ENCODE peak calls at places on chromosomes 12 and 14, in four cellular contexts. L is fibroblast of lung, Y is ovary, P is PC-9. J is an unnamed sample.

GRCh38 chr12:5230151-5230550 is 186.5 kb downstream of the KCNA5 start:
- DNase-seq in L (peak), Y (no peak), P (no peak), J (no peak)

GRCh38 chr12:65209655-65210043 is 40.3 kb downstream of the LEMD3 start:
- DNase-seq in L (no peak), Y (no peak), P (no peak), J (no peak)

GRCh38 chr14:61147369-61147897 is 133.7 kb downstream of the TMEM30B start:
- DNase-seq in L (peak), Y (no peak), P (no peak), J (no peak)

GRCh38 chr12:64083285-64084210 is 138.5 kb downstream of the KICS2 start:
- DNase-seq in L (peak), Y (peak), P (no peak), J (no peak)

GRCh38 chr12:128015276-128015675 is 251.7 kb upstream of the TMEM132C start:
- DNase-seq in L (no peak), Y (no peak), P (no peak), J (no peak)

GRCh38 chr14:66404051-66404450 is 82.1 kb upstream of the CCDC196 start:
- DNase-seq in L (no peak), Y (no peak), P (no peak), J (no peak)

GRCh38 chr14:38339704-38340103 is 83.8 kb upstream of the CLEC14A start:
- DNase-seq in L (peak), Y (no peak), P (no peak), J (no peak)

GRCh38 chr12:49334681-49335080 is 2.3 kb downstream of the C1QL4 start:
- DNase-seq in L (no peak), Y (no peak), P (no peak), J (no peak)

GRCh38 chr12:7026854-7027253 is 8.6 kb upstream of the LPCAT3 start:
- DNase-seq in L (no peak), Y (no peak), P (no peak), J (no peak)

GRCh38 chr12:120651821-120652220 is 11.4 kb downstream of the CABP1 start:
- DNase-seq in L (peak), Y (no peak), P (no peak), J (no peak)

GRCh38 chr14:95264271-95264973 is 55.3 kb downstream of the CLMN start:
- DNase-seq in L (no peak), Y (no peak), P (no peak), J (no peak)

GRCh38 chr12:981176-981828 is 9.7 kb upstream of the ERC1 start:
- DNase-seq in L (no peak), Y (no peak), P (peak), J (peak)

GRCh38 chr12:15633201-15633600 is 156.0 kb downstream of the EPS8 start:
- DNase-seq in L (peak), Y (no peak), P (no peak), J (no peak)

GRCh38 chr12:128871516-128871892 is 18.2 kb downstream of the GLT1D1 start:
- DNase-seq in L (no peak), Y (no peak), P (no peak), J (no peak)

GRCh38 chr12:51632598-51632997 is 41.6 kb downstream of the SCN8A start:
- DNase-seq in L (no peak), Y (no peak), P (no peak), J (no peak)

GRCh38 chr12:81205394-81205793 is 127.5 kb downstream of the ACSS3 start:
- DNase-seq in L (no peak), Y (no peak), P (no peak), J (no peak)

GRCh38 chr12:65430571-65431306 is 152.3 kb downstream of the MSRB3 start:
- DNase-seq in L (peak), Y (no peak), P (peak), J (peak)

GRCh38 chr14:64038857-64039542 is 186.2 kb downstream of the SYNE2 start:
- DNase-seq in L (peak), Y (no peak), P (no peak), J (no peak)

GRCh38 chr14:49961270-49962222 is 68.7 kb downstream of the ARF6 start:
- DNase-seq in L (no peak), Y (no peak), P (peak), J (peak)

GRCh38 chr12:57840701-57841100 is 5.8 kb downstream of the CTDSP2 start:
- DNase-seq in L (no peak), Y (no peak), P (no peak), J (no peak)

GRCh38 chr12:91396296-91396695 is 213.7 kb upstream of the DCN start:
- DNase-seq in L (no peak), Y (no peak), P (no peak), J (no peak)

GRCh38 chr12:91801048-91801447 is 344.6 kb downstream of the BTG1 start:
- DNase-seq in L (no peak), Y (no peak), P (no peak), J (no peak)

GRCh38 chr14:105485720-105486332 is 860 bp upstream of the CRIP1 start:
- DNase-seq in L (no peak), Y (no peak), P (peak), J (no peak)
- TF ChIP-seq CTCF in L (no peak), Y (no peak), P (no peak), J (no peak)

DNA sequence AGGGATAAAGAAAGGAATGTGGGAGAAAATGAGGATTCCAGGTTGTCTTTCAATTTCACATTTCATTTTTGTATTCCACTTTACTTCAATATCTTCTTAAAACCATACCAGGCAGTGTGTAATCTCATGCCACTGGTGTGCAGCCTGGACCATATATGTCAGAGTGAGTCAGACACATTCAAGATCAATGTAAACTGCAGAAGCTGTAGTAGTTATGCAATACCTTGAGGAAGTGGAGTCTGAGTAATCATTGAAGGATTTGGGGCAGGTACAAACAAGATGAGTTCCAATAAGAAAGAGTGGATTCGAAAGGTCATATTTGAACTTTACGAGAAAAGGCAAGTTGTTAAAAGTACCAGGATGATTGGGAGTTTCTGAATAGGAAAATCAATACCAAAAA is 14.1 kb downstream of the PLCZ1 start:
- DNase-seq in L (peak), Y (no peak), P (peak), J (peak)
- H3K27ac ChIP-seq in L (no peak), Y (no peak), P (no peak), J (no peak)

GRCh38 chr14:45678163-45678562 is 425.2 kb upstream of the MIS18BP1 start:
- DNase-seq in L (no peak), Y (no peak), P (no peak), J (no peak)
- TF ChIP-seq CTCF in L (no peak), Y (no peak), P (no peak), J (no peak)

GRCh38 chr12:54588110-54588831 is at the start of gene PPP1R1A:
- DNase-seq in L (no peak), Y (peak), P (no peak), J (no peak)

GRCh38 chr12:54588892-54589291 is 433 bp upstream of the PPP1R1A start:
- DNase-seq in L (no peak), Y (no peak), P (no peak), J (no peak)

GRCh38 chr12:54585243-54585642 is 3.2 kb downstream of the PPP1R1A start:
- DNase-seq in L (no peak), Y (no peak), P (no peak), J (no peak)

GRCh38 chr12:54586620-54587019 is 1.8 kb downstream of the PPP1R1A start:
- DNase-seq in L (no peak), Y (no peak), P (no peak), J (no peak)

GRCh38 chr12:54587315-54587821 is 1.1 kb downstream of the PPP1R1A start:
- DNase-seq in L (no peak), Y (peak), P (no peak), J (no peak)
- H3K27ac ChIP-seq in L (no peak), Y (peak), P (no peak), J (no peak)

GRCh38 chr14:102317564-102318248 is 1.8 kb upstream of the ZNF839 start:
- DNase-seq in L (no peak), Y (peak), P (peak), J (no peak)
- TF ChIP-seq CTCF in L (no peak), Y (no peak), P (peak), J (no peak)

GRCh38 chr12:96198970-96199369 is 4.8 kb downstream of the ELK3 start:
- DNase-seq in L (peak), Y (no peak), P (peak), J (peak)
- H3K27ac ChIP-seq in L (peak), Y (no peak), P (peak), J (no peak)

GRCh38 chr14:90509403-90509802 is 112.6 kb downstream of the CALM1 start:
- DNase-seq in L (no peak), Y (no peak), P (no peak), J (peak)
- TF ChIP-seq CTCF in L (no peak), Y (no peak), P (no peak), J (no peak)

DNA sequence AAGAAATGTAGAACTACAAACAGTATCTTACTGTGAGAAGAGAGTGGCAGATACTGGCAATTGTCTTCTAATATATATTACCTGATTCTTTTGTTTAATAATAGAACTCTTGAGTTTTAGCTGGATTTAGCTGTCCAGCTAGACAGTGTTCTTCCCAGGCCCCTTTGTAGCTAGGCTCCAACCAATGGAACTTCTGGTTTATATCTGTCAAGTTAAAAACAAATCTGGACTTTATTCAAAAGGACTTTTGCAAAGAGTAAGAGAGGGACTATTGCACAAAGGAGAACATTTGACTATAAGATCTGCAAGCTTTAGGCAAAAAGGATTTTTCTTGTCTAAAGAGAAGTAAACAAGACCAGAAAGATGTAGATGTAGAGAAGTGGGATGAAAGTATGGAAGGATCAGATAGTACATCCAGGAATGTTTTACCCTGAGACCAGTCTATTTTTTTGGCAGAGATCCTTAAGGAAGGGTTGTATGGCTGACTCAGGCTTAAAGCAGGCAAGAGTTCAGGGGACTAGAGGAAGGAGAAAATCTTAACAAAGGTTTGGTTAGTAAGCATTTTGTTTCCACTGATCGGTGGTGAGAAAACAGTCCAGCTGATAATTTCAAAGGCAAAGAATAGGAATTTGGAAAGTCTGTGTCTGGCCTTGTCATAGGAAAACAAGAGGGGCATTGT is 111.1 kb upstream of the PLEKHA5 start:
- DNase-seq in L (peak), Y (no peak), P (peak), J (peak)
- H3K27ac ChIP-seq in L (peak), Y (no peak), P (peak), J (no peak)